ENCODE peak calls at places on chromosomes 13 and 19, in five cellular contexts. D is ascending aorta, X is psoas muscle, C is fibroblast of lung, F is heart left ventricle. V is an unnamed sample.

GRCh38 chr19:16078759-16079707 is 2.7 kb downstream of the TPM4 start:
- DNase-seq in D (no peak), X (peak), C (peak), F (peak), V (peak)

GRCh38 chr13:39577833-39578232 is 25.2 kb downstream of the LHFPL6 start:
- DNase-seq in D (no peak), X (no peak), C (no peak), F (peak), V (no peak)

GRCh38 chr19:7887408-7888144 is 734 bp upstream of the LRRC8E start:
- DNase-seq in D (no peak), X (no peak), C (no peak), F (no peak), V (no peak)

GRCh38 chr19:19661675-19662251 is 1.7 kb downstream of the ATP13A1 start:
- DNase-seq in D (no peak), X (no peak), C (no peak), F (no peak), V (no peak)

GRCh38 chr13:24692541-24692940 is 12.3 kb downstream of the ATP12A start:
- DNase-seq in D (no peak), X (peak), C (no peak), F (no peak), V (no peak)

GRCh38 chr13:43411741-43412140 is 375.0 kb downstream of the ENOX1 start:
- DNase-seq in D (no peak), X (peak), C (peak), F (peak), V (no peak)

GRCh38 chr13:96091164-96091931 is 1.4 kb downstream of the HS6ST3 start:
- DNase-seq in D (no peak), X (peak), C (no peak), F (no peak), V (no peak)

GRCh38 chr19:16051254-16052025 is 24.9 kb upstream of the TPM4 start:
- DNase-seq in D (no peak), X (no peak), C (peak), F (no peak), V (no peak)

GRCh38 chr19:54023191-54023590 is 31.8 kb downstream of the CACNG6 start:
- DNase-seq in D (no peak), X (no peak), C (no peak), F (no peak), V (no peak)

GRCh38 chr19:17681505-17682125 is 6.5 kb downstream of the UNC13A start:
- DNase-seq in D (no peak), X (peak), C (peak), F (peak), V (no peak)

GRCh38 chr13:71522976-71523517 is 344.0 kb downstream of the DACH1 start:
- DNase-seq in D (no peak), X (no peak), C (no peak), F (no peak), V (no peak)

GRCh38 chr13:27783111-27783510 is 9.2 kb upstream of the GSX1 start:
- DNase-seq in D (no peak), X (no peak), C (peak), F (no peak), V (no peak)

GRCh38 chr13:98327326-98328314 is 150.6 kb upstream of the RNF113B start:
- DNase-seq in D (no peak), X (no peak), C (peak), F (no peak), V (no peak)

GRCh38 chr13:56332671-56333070 is 808.0 kb upstream of the PRR20A start:
- DNase-seq in D (no peak), X (no peak), C (no peak), F (no peak), V (no peak)

GRCh38 chr13:22915442-22916082 is 265.2 kb upstream of the SGCG start:
- DNase-seq in D (no peak), X (peak), C (peak), F (peak), V (no peak)

GRCh38 chr19:29681422-29682235 is 16.4 kb downstream of the PLEKHF1 start:
- DNase-seq in D (no peak), X (peak), C (peak), F (no peak), V (no peak)
- H3K27ac ChIP-seq in D (peak), X (peak), C (no peak), F (peak), V (no peak)

DNA sequence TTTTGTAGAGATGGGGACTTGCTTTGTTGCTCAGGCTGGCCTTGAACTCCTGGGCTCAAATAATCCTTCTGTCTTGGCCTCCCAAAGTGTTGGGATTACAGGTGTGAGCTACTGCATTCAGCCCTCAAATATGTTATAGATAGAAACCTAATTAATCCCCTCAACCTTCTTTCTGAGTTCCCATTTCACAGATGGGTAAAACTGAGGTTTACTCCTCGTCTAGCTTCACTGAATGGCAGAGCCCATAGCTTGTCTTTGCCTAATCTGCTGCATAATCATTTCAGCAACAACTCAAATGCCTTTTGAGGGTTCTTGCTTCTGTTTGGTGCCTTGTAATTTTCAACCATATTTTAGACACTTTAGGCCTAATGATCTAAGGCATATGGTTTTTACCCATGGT is 36.0 kb upstream of the ADGRE1 start:
- DNase-seq in D (no peak), X (no peak), C (no peak), F (no peak), V (no peak)
- H3K27ac ChIP-seq in D (no peak), X (no peak), C (no peak), F (no peak), V (no peak)

DNA sequence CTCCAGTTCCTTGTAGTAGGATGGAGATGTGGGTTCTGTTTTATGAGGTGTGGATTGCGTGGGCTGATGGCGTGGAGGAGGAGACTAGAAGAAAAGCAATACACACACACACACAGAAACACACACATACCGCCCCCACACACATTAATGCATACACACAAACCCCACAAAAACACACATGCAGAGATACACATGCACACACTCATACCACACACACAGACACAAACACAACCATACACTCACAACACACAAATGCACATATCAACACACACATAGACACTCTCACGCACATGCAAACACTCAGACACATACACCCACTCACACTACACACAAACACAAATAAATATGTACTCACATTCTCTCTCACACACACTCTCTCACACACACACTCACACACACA is 75.7 kb upstream of the UBL3 start:
- DNase-seq in D (no peak), X (no peak), C (no peak), F (no peak), V (no peak)
- H3K27ac ChIP-seq in D (peak), X (no peak), C (no peak), F (no peak), V (peak)

DNA sequence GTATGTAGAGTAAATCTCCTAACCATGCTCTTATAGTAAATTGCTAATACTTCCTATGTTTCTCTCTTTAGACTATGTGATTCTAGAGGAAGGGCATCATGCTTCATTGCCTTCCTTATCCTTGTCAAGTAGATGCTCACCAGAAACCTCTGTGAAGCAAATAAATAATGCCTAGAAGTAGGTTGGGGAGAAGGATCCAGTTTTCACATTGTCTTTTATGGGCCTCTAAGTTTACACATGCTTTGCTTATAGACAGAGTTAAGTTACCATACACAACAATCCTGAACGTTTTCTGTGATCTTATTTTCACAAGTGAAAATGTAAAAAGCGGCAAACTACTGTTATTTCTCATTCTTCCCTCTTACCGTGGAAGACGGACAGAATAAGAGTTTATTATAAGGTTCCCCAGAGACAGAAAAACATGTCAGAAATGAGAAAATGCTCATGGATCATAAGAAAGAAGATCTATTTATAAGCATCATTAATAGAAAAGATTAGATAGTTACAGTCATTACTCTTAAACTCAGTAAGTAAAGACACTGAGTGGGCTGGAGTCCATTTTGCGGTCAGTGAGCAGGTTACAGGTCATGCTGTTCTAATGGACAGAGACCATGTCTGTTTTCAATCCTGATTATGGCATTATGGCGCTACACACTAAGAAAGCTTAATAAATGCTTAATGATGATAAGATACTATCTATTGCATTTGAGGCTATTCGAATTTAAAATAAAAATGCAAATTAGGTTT is 723.9 kb downstream of the PCDH9 start:
- DNase-seq in D (no peak), X (no peak), C (no peak), F (no peak), V (no peak)
- H3K27ac ChIP-seq in D (no peak), X (no peak), C (no peak), F (no peak), V (no peak)

GRCh38 chr19:38707512-38708114 is 36.7 kb downstream of the CAPN12 start:
- DNase-seq in D (no peak), X (peak), C (no peak), F (peak), V (no peak)
- H3K27ac ChIP-seq in D (peak), X (peak), C (peak), F (peak), V (peak)

DNA sequence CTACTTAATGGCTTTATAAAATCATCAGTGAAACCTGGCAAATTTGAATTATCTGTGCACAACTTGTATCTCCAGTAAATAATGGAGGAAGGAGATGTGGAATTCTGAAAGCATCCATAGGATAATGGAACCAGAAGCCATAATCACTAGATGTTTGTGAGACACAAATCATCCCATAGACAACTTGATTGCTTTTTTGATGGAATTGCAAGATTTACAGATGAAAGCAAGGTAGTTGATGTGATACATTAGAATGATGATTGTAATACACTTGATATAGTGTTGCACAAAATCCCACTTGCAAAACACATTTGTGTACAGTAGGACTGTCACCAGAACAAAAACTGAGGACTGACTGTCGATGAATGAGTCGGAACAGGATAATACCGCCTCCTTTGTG is 178.4 kb downstream of the IRS2 start:
- DNase-seq in D (no peak), X (no peak), C (no peak), F (no peak), V (no peak)
- H3K27ac ChIP-seq in D (no peak), X (no peak), C (no peak), F (no peak), V (no peak)

GRCh38 chr19:38298841-38299680 is 5.0 kb upstream of the C19orf33 start:
- DNase-seq in D (no peak), X (no peak), C (peak), F (no peak), V (no peak)
- H3K27ac ChIP-seq in D (peak), X (no peak), C (peak), F (no peak), V (peak)

GRCh38 chr13:93409816-93410215 is 183.2 kb downstream of the GPC6 start:
- DNase-seq in D (no peak), X (no peak), C (no peak), F (no peak), V (no peak)

GRCh38 chr13:93409001-93409400 is 182.4 kb downstream of the GPC6 start:
- DNase-seq in D (no peak), X (no peak), C (peak), F (no peak), V (no peak)

GRCh38 chr13:93413972-93414717 is 187.5 kb downstream of the GPC6 start:
- DNase-seq in D (no peak), X (no peak), C (peak), F (no peak), V (no peak)

GRCh38 chr13:93416943-93417342 is 190.3 kb downstream of the GPC6 start:
- DNase-seq in D (no peak), X (no peak), C (no peak), F (no peak), V (no peak)

DNA sequence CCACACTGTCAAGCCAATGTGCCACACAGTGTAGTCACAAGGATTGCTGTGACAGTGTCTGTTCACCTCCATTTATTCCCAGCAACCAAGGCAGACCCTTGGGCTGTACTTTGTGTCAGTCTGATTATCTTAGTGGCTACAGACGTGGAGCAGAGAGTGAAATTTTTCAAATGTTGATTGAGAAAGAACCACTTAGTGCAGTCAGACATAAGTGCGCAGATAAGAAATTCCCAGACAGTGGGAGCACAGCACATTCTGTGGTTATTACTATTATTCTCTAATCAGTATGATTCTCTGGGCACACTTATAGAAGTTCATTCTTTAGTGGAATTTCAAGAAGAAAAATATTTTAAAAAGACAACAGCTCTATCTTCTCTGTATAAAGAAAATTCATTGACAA is 184.7 kb downstream of the GPC6 start:
- DNase-seq in D (no peak), X (no peak), C (no peak), F (no peak), V (no peak)
- H3K27ac ChIP-seq in D (no peak), X (no peak), C (no peak), F (no peak), V (no peak)

DNA sequence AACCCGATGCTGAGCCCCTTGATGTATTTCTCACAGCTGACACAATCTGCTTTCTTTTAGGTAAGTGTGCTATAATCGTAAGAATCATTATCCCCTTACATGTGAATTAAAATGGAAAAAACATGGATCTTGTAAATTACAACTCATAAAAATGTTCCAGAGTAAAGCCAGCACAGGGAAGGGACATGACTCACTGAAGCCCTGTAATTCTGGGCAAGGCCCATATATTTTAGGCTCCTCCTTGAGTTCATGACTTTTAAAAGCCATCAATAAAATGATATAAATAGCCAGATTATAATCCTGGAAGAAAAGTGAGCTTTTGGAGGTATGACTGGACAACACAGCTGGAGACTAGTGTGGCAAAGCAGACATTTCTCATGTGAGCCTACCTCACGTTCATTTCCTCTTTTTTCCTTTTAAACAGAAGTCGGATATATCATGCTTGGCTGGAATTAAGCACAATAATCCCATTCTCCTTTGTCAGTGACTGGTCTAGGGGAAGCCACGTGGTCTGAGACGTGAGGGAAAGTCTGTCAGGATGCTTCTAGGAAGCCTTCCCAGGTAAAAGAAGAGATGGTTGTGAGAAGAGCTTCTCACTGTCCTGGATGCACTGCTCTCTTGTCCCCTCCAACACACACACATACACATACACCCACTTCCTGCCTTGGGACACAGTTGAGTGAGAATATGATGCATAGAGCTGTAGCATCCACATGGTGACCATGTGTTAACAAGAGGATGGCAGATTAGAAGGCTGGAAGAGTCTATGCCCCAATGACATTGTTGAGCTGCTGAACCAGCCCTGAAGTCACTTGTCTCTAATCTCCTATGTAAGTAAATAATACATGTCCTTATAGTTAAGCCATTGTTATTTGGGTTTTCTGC is 165.4 kb downstream of the RGCC start:
- DNase-seq in D (no peak), X (no peak), C (peak), F (no peak), V (no peak)
- H3K27ac ChIP-seq in D (peak), X (no peak), C (peak), F (peak), V (no peak)

DNA sequence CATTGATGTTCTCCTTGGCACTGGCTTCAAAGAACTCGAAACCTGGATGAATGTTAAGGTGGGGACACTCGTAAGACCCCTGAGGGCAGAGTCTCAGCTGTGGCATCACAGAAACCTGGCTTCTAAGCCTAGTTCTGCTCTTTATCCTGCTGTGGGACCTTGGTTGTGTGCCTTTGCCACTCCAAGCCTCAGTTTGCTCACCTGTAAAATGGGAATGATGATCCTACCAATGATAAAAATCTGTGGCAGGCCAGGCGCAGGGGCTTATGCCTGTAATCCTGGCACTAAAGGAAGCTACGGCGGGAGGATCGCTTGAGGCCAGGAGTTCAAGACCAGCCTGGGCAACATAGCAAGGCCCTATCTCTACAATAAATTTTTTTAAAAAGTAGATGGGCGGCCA is 13.9 kb downstream of the RAB3D start:
- DNase-seq in D (no peak), X (no peak), C (no peak), F (no peak), V (no peak)
- H3K27ac ChIP-seq in D (no peak), X (no peak), C (no peak), F (no peak), V (no peak)